ENCODE peak calls at places on chromosomes 3 and 15, in six cellular contexts. K is left ventricle myocardium inferior, C is body of pancreas, F is stomach, L is NT2/D1, G is SK-N-SH. U is an unnamed sample.
A peak's percentile ranks its signal among the peaks of the same experiment; 100 is the strongest.

GRCh38 chr3:55305714-55306485 is 181.2 kb downstream of the WNT5A start:
- DNase-seq in G (no peak), L (no peak), K (no peak), F (no peak), C (no peak), U (no peak)

GRCh38 chr3:172217877-172218276 is 178.5 kb downstream of the FNDC3B start:
- DNase-seq in F (no peak), G (no peak), L (no peak), C (no peak), K (no peak), U (no peak)

GRCh38 chr3:49279376-49279775 is 2.3 kb upstream of the C3orf62 start:
- DNase-seq in C (no peak), F (no peak), L (no peak), G (no peak), K (no peak), U (peak; percentile 12)

GRCh38 chr3:62368705-62369475 is 4.5 kb downstream of the FEZF2 start:
- DNase-seq in K (no peak), G (peak; percentile 56), F (no peak), L (no peak), C (no peak), U (no peak)

GRCh38 chr3:188174309-188175044 is 20.5 kb downstream of the LPP start:
- DNase-seq in C (no peak), K (no peak), G (no peak), F (no peak), L (no peak), U (no peak)

GRCh38 chr15:66832679-66833078 is 130.6 kb downstream of the SMAD6 start:
- DNase-seq in F (no peak), G (no peak), L (no peak), K (no peak), C (no peak), U (no peak)

GRCh38 chr3:56624725-56625124 is 58.3 kb downstream of the TASOR start:
- DNase-seq in K (no peak), F (no peak), L (no peak), C (no peak), G (no peak), U (no peak)

GRCh38 chr3:144052275-144052674 is 80.7 kb downstream of the DIPK2A start:
- DNase-seq in G (no peak), F (no peak), K (no peak), L (no peak), C (no peak), U (no peak)

GRCh38 chr3:152745677-152746076 is 89.3 kb upstream of the P2RY1 start:
- DNase-seq in F (no peak), C (no peak), K (no peak), L (peak; percentile 66), G (no peak), U (no peak)

GRCh38 chr15:68377766-68378165 is 54.2 kb downstream of the ITGA11 start:
- DNase-seq in G (no peak), C (no peak), L (no peak), F (peak; percentile 20), K (no peak), U (no peak)

GRCh38 chr3:135238866-135239434 is 443.9 kb downstream of the EPHB1 start:
- DNase-seq in L (no peak), K (no peak), G (peak; percentile 54), C (no peak), F (no peak), U (no peak)

GRCh38 chr3:177597325-177598109 is 400.2 kb upstream of the TBL1XR1 start:
- DNase-seq in L (no peak), G (peak; percentile 22), K (no peak), C (peak; percentile 30), F (no peak), U (peak; percentile 46)

GRCh38 chr3:137792633-137793271 is 28.6 kb downstream of the SOX14 start:
- DNase-seq in L (no peak), K (no peak), C (peak; percentile 27), G (peak; percentile 38), F (no peak), U (no peak)

GRCh38 chr3:75075158-75075557 is 460.7 kb upstream of the CNTN3 start:
- DNase-seq in G (no peak), C (no peak), K (no peak), L (no peak), F (no peak), U (no peak)

GRCh38 chr15:52191207-52191606 is at the start of gene GNB5:
- DNase-seq in C (no peak), K (no peak), F (no peak), L (no peak), G (no peak), U (no peak)

GRCh38 chr3:53190659-53191058 is 29.6 kb downstream of the PRKCD start:
- DNase-seq in F (no peak), K (no peak), G (no peak), C (no peak), L (no peak), U (no peak)

GRCh38 chr3:114104414-114104813 is 47.9 kb downstream of the QTRT2 start:
- DNase-seq in G (no peak), C (no peak), F (no peak), K (no peak), L (no peak), U (no peak)

GRCh38 chr3:110579841-110580550 is 491.6 kb upstream of the NECTIN3 start:
- DNase-seq in L (no peak), C (no peak), G (no peak), F (no peak), K (no peak), U (no peak)

GRCh38 chr3:140198242-140198641 is 263.3 kb downstream of the CLSTN2 start:
- DNase-seq in C (no peak), K (no peak), F (no peak), G (no peak), L (no peak), U (no peak)

GRCh38 chr3:59542276-59542675 is 492.5 kb upstream of the CFAP20DC start:
- DNase-seq in C (no peak), K (no peak), G (no peak), F (no peak), L (no peak), U (no peak)

GRCh38 chr3:16496408-16497222 is 16.9 kb downstream of the RFTN1 start:
- DNase-seq in G (no peak), F (no peak), C (no peak), K (no peak), L (no peak), U (no peak)

GRCh38 chr3:113948015-113948917 is 453 bp downstream of the ZDHHC23 start:
- DNase-seq in K (no peak), L (peak; percentile 15), G (peak; percentile 70), C (peak; percentile 61), F (peak; percentile 52), U (peak; percentile 21)

GRCh38 chr3:133040696-133041523 is 2.7 kb downstream of the TMEM108 start:
- DNase-seq in G (peak; percentile 78), L (peak; percentile 83), K (peak; percentile 54), F (peak; percentile 75), C (peak; percentile 73), U (peak; percentile 68)

GRCh38 chr3:194255252-194256039 is 95.7 kb downstream of the CPN2 start:
- DNase-seq in G (peak; percentile 71), K (peak; percentile 82), F (peak; percentile 48), C (no peak), L (no peak), U (no peak)

GRCh38 chr15:55319537-55320325 is 709 bp downstream of the PIGB start:
- DNase-seq in C (peak; percentile 29), L (no peak), K (no peak), F (peak; percentile 48), G (no peak), U (no peak)

GRCh38 chr15:67855842-67856241 is 16.0 kb upstream of the RNU6-1 start:
- DNase-seq in G (no peak), F (no peak), C (no peak), L (no peak), K (no peak), U (no peak)

GRCh38 chr15:27671794-27672438 is 427.2 kb downstream of the OCA2 start:
- DNase-seq in F (no peak), C (no peak), L (no peak), G (no peak), K (no peak), U (no peak)

GRCh38 chr3:31227152-31227581 is 305.6 kb upstream of the STT3B start:
- DNase-seq in G (no peak), C (no peak), L (no peak), F (no peak), K (no peak), U (peak; percentile 34)

GRCh38 chr3:14222457-14222856 is 43.8 kb downstream of the LSM3 start:
- DNase-seq in L (no peak), K (no peak), C (no peak), F (no peak), G (no peak), U (no peak)

GRCh38 chr3:178436773-178437172 is 99.5 kb upstream of the KCNMB2 start:
- DNase-seq in K (no peak), C (no peak), G (peak; percentile 55), F (no peak), L (peak; percentile 5), U (no peak)

GRCh38 chr3:115072265-115073008 is 74.7 kb downstream of the ZBTB20 start:
- DNase-seq in K (no peak), F (no peak), G (no peak), L (no peak), C (no peak), U (no peak)

U was measured in prostate gland.